ENCODE peak calls at places on chromosomes 13 and 19, in ten cellular contexts. One of them, this sample, is unnamed.

GRCh38 chr13:25886438-25887214 is 165.2 kb downstream of the SHISA2 start:
- DNase-seq in transverse colon: no peak
- DNase-seq in caudate nucleus: no peak
- DNase-seq in esophagus squamous epithelium: no peak
- DNase-seq in body of pancreas: no peak
- DNase-seq in neuronal stem cell: no peak
- DNase-seq in astrocyte: peak
- DNase-seq in H9: no peak
- DNase-seq in CD8-positive, alpha-beta memory T cell: no peak
- DNase-seq in heart right ventricle: no peak
- DNase-seq in this sample: no peak

GRCh38 chr13:92658293-92658692 is 568.3 kb upstream of the GPC6 start:
- DNase-seq in heart right ventricle: no peak
- DNase-seq in CD8-positive, alpha-beta memory T cell: no peak
- DNase-seq in caudate nucleus: no peak
- DNase-seq in transverse colon: no peak
- DNase-seq in esophagus squamous epithelium: no peak
- DNase-seq in neuronal stem cell: no peak
- DNase-seq in body of pancreas: no peak
- DNase-seq in H9: no peak
- DNase-seq in astrocyte: no peak
- DNase-seq in this sample: no peak

GRCh38 chr19:14562660-14563589 is 8.9 kb downstream of the NDUFB7 start:
- DNase-seq in transverse colon: no peak
- DNase-seq in H9: peak
- DNase-seq in astrocyte: no peak
- DNase-seq in heart right ventricle: no peak
- DNase-seq in neuronal stem cell: no peak
- DNase-seq in caudate nucleus: no peak
- DNase-seq in CD8-positive, alpha-beta memory T cell: no peak
- DNase-seq in esophagus squamous epithelium: no peak
- DNase-seq in body of pancreas: no peak
- DNase-seq in this sample: no peak

GRCh38 chr19:2736550-2737190 is 3.1 kb downstream of the SLC39A3 start:
- DNase-seq in H9: no peak
- DNase-seq in neuronal stem cell: no peak
- DNase-seq in caudate nucleus: no peak
- DNase-seq in body of pancreas: no peak
- DNase-seq in heart right ventricle: no peak
- DNase-seq in esophagus squamous epithelium: no peak
- DNase-seq in transverse colon: no peak
- DNase-seq in astrocyte: no peak
- DNase-seq in CD8-positive, alpha-beta memory T cell: no peak
- DNase-seq in this sample: no peak

GRCh38 chr19:22945560-22945959 is 57.4 kb downstream of the ZNF728 start:
- DNase-seq in CD8-positive, alpha-beta memory T cell: no peak
- DNase-seq in esophagus squamous epithelium: no peak
- DNase-seq in astrocyte: peak
- DNase-seq in body of pancreas: no peak
- DNase-seq in neuronal stem cell: peak
- DNase-seq in caudate nucleus: no peak
- DNase-seq in H9: no peak
- DNase-seq in transverse colon: no peak
- DNase-seq in heart right ventricle: no peak
- DNase-seq in this sample: no peak

GRCh38 chr13:68304287-68304893 is 1074.3 kb upstream of the PCDH9 start:
- DNase-seq in heart right ventricle: no peak
- DNase-seq in astrocyte: peak
- DNase-seq in transverse colon: no peak
- DNase-seq in neuronal stem cell: peak
- DNase-seq in body of pancreas: no peak
- DNase-seq in esophagus squamous epithelium: no peak
- DNase-seq in H9: no peak
- DNase-seq in CD8-positive, alpha-beta memory T cell: no peak
- DNase-seq in caudate nucleus: no peak
- DNase-seq in this sample: no peak

GRCh38 chr13:47426126-47426849 is 529.4 kb upstream of the HTR2A start:
- DNase-seq in H9: no peak
- DNase-seq in caudate nucleus: no peak
- DNase-seq in CD8-positive, alpha-beta memory T cell: no peak
- DNase-seq in neuronal stem cell: no peak
- DNase-seq in heart right ventricle: peak
- DNase-seq in astrocyte: peak
- DNase-seq in body of pancreas: no peak
- DNase-seq in transverse colon: peak
- DNase-seq in esophagus squamous epithelium: no peak
- DNase-seq in this sample: no peak

GRCh38 chr13:85509512-85509911 is 289.7 kb downstream of the SLITRK6 start:
- DNase-seq in neuronal stem cell: no peak
- DNase-seq in CD8-positive, alpha-beta memory T cell: no peak
- DNase-seq in transverse colon: no peak
- DNase-seq in H9: no peak
- DNase-seq in astrocyte: peak
- DNase-seq in esophagus squamous epithelium: no peak
- DNase-seq in heart right ventricle: no peak
- DNase-seq in body of pancreas: no peak
- DNase-seq in caudate nucleus: no peak
- DNase-seq in this sample: no peak

GRCh38 chr13:113852536-113853517 is 11.0 kb downstream of the GAS6 start:
- DNase-seq in astrocyte: no peak
- DNase-seq in neuronal stem cell: no peak
- DNase-seq in H9: peak
- DNase-seq in caudate nucleus: no peak
- DNase-seq in body of pancreas: peak
- DNase-seq in CD8-positive, alpha-beta memory T cell: no peak
- DNase-seq in transverse colon: no peak
- DNase-seq in heart right ventricle: peak
- DNase-seq in esophagus squamous epithelium: no peak
- DNase-seq in this sample: no peak

DNA sequence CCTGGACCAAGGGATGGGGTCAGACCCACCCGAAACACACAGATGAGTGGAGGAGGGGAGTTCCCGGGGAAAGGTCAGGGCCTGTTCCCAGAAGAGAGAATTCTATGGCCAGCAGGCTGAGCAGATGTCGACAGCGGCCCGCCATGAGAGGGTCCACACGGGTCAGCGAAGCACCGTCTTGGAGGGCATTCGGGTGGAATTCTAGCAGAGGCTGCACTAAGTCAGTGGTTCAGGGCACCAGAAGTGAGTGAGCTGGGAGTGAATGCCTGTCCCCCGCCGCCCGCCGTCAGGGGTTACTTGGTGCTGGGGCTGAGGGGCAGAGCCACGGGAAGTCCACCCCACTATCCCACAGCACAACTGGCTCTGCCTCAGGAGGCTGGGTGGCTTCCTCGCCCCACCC is 96.2 kb upstream of the VSTM2B start:
- DNase-seq in caudate nucleus: no peak
- DNase-seq in transverse colon: no peak
- DNase-seq in body of pancreas: no peak
- DNase-seq in esophagus squamous epithelium: no peak
- DNase-seq in H9: no peak
- DNase-seq in heart right ventricle: no peak
- DNase-seq in CD8-positive, alpha-beta memory T cell: no peak
- DNase-seq in neuronal stem cell: no peak
- DNase-seq in astrocyte: no peak
- DNase-seq in this sample: no peak
- H3K27ac ChIP-seq in caudate nucleus: no peak
- H3K27ac ChIP-seq in transverse colon: no peak
- H3K27ac ChIP-seq in body of pancreas: no peak
- H3K27ac ChIP-seq in esophagus squamous epithelium: no peak
- H3K27ac ChIP-seq in H9: no peak
- H3K27ac ChIP-seq in heart right ventricle: no peak
- H3K27ac ChIP-seq in CD8-positive, alpha-beta memory T cell: no peak
- H3K27ac ChIP-seq in neuronal stem cell: no peak
- H3K27ac ChIP-seq in astrocyte: no peak
- H3K27ac ChIP-seq in this sample: no peak

DNA sequence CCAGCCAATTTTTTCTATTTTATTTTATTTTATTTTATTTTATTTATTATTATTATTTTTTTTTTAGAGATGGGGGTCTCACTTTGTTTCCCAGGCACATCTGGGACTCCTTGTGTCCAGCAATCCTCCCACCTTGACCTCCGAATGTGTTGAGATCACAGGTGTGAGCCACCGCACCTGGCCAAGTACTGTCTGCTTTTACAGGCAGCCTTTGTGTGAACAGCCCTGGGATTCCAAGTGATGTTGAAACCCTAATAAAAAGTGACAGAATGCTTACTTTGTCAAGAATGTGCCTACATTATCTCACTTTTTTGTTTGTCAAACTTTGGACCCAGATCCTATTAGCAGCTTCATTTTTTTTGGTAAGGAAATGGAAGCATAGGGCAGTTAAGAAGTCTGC is 220.1 kb upstream of the EDNRB start:
- DNase-seq in astrocyte: no peak
- DNase-seq in caudate nucleus: no peak
- DNase-seq in esophagus squamous epithelium: no peak
- DNase-seq in neuronal stem cell: no peak
- DNase-seq in heart right ventricle: no peak
- DNase-seq in transverse colon: no peak
- DNase-seq in H9: no peak
- DNase-seq in body of pancreas: no peak
- DNase-seq in CD8-positive, alpha-beta memory T cell: no peak
- DNase-seq in this sample: no peak
- H3K27ac ChIP-seq in astrocyte: no peak
- H3K27ac ChIP-seq in caudate nucleus: no peak
- H3K27ac ChIP-seq in esophagus squamous epithelium: no peak
- H3K27ac ChIP-seq in neuronal stem cell: no peak
- H3K27ac ChIP-seq in heart right ventricle: no peak
- H3K27ac ChIP-seq in transverse colon: no peak
- H3K27ac ChIP-seq in H9: no peak
- H3K27ac ChIP-seq in body of pancreas: no peak
- H3K27ac ChIP-seq in CD8-positive, alpha-beta memory T cell: no peak
- H3K27ac ChIP-seq in this sample: no peak

DNA sequence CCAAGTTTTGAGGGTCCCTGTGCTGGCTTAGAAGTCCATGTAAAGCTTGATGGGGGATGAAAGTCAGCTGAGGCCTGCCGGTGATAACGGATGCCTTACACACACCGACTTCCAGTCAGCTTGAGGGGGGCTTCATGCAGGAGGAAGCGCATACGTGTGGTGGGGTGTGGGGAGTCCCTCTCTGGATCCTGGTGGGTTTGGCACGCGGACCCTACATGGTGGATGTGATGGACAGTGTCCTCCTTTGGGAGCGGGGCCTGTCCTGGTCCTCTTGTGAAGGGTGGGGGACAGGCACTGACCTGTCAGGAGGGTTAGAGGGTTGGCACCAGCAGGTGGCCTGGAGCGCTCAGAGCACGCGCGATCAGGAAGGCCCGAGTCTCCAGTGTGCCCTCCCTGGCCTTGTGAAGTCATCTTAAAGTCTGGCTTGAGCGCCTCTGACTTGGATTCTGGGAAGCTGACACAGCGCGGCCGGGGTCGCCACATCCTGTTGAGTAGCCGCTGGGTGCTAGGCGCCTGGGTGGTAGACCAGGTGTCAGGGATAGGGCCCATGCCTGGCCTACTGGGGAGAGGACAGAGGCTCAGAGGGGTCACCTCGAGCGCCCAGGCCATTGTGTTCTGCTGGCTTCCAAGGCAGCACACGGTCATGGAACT is 2.9 kb downstream of the DAZAP1 start:
- DNase-seq in CD8-positive, alpha-beta memory T cell: no peak
- DNase-seq in caudate nucleus: no peak
- DNase-seq in transverse colon: no peak
- DNase-seq in heart right ventricle: no peak
- DNase-seq in neuronal stem cell: no peak
- DNase-seq in H9: no peak
- DNase-seq in body of pancreas: peak
- DNase-seq in astrocyte: peak
- DNase-seq in esophagus squamous epithelium: no peak
- DNase-seq in this sample: peak
- H3K27ac ChIP-seq in CD8-positive, alpha-beta memory T cell: peak
- H3K27ac ChIP-seq in caudate nucleus: peak
- H3K27ac ChIP-seq in transverse colon: peak
- H3K27ac ChIP-seq in heart right ventricle: peak
- H3K27ac ChIP-seq in neuronal stem cell: no peak
- H3K27ac ChIP-seq in H9: no peak
- H3K27ac ChIP-seq in body of pancreas: peak
- H3K27ac ChIP-seq in astrocyte: peak
- H3K27ac ChIP-seq in esophagus squamous epithelium: peak
- H3K27ac ChIP-seq in this sample: peak

DNA sequence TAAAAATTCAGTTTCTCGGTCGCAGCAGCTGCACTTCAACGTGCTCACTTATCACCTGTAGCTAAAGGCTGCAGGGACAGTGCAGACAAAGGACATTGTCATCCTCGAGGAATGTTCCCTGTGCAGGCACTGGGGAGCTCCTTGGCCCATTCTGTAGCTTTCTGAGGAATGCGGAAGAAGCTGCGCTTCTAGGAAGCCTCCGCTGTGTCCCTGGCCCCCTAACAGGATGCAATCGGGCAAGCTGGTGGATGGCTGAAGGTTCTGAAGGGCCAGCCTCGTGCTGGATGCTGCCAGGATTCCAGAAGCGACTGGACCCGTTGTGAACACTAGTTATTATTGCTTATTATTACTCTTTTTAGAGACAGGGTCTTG is 8.1 kb downstream of the ANO8 start:
- DNase-seq in caudate nucleus: no peak
- DNase-seq in heart right ventricle: no peak
- DNase-seq in H9: peak
- DNase-seq in body of pancreas: no peak
- DNase-seq in CD8-positive, alpha-beta memory T cell: no peak
- DNase-seq in transverse colon: no peak
- DNase-seq in neuronal stem cell: no peak
- DNase-seq in astrocyte: no peak
- DNase-seq in esophagus squamous epithelium: no peak
- DNase-seq in this sample: no peak
- H3K27ac ChIP-seq in caudate nucleus: peak
- H3K27ac ChIP-seq in heart right ventricle: no peak
- H3K27ac ChIP-seq in H9: no peak
- H3K27ac ChIP-seq in body of pancreas: no peak
- H3K27ac ChIP-seq in CD8-positive, alpha-beta memory T cell: no peak
- H3K27ac ChIP-seq in transverse colon: no peak
- H3K27ac ChIP-seq in neuronal stem cell: peak
- H3K27ac ChIP-seq in astrocyte: no peak
- H3K27ac ChIP-seq in esophagus squamous epithelium: peak
- H3K27ac ChIP-seq in this sample: no peak

GRCh38 chr19:4389064-4389375 is 11.3 kb downstream of the SH3GL1 start:
- DNase-seq in H9: no peak
- DNase-seq in astrocyte: no peak
- DNase-seq in neuronal stem cell: no peak
- DNase-seq in caudate nucleus: no peak
- DNase-seq in heart right ventricle: no peak
- DNase-seq in transverse colon: no peak
- DNase-seq in esophagus squamous epithelium: no peak
- DNase-seq in body of pancreas: no peak
- DNase-seq in CD8-positive, alpha-beta memory T cell: no peak
- DNase-seq in this sample: no peak
- H3K27ac ChIP-seq in H9: no peak
- H3K27ac ChIP-seq in astrocyte: no peak
- H3K27ac ChIP-seq in neuronal stem cell: peak
- H3K27ac ChIP-seq in caudate nucleus: peak
- H3K27ac ChIP-seq in heart right ventricle: peak
- H3K27ac ChIP-seq in transverse colon: peak
- H3K27ac ChIP-seq in esophagus squamous epithelium: peak
- H3K27ac ChIP-seq in body of pancreas: peak
- H3K27ac ChIP-seq in CD8-positive, alpha-beta memory T cell: no peak
- H3K27ac ChIP-seq in this sample: peak

This sample was measured in thyroid gland.